ENCODE peak calls at places on chromosome 2, in six cellular contexts. Q is HFFc6; L is body of pancreas; J is GM23338; B is AG04450; V is CD8-positive, alpha-beta T cell. H is an unnamed sample.

GRCh38 chr2:110114007-110114591 is 1.5 kb downstream of the MALL start:
- DNase-seq in V (no peak), B (no peak), L (peak; percentile 38), Q (peak; percentile 37), J (peak; percentile 4), H (no peak)

GRCh38 chr2:78780321-78780720 is 245.2 kb upstream of the REG3G start:
- DNase-seq in Q (no peak), L (peak; percentile 27), B (no peak), V (no peak), J (no peak), H (no peak)

GRCh38 chr2:62227386-62228075 is 31.6 kb downstream of the B3GNT2 start:
- DNase-seq in J (no peak), Q (no peak), L (no peak), V (no peak), B (no peak), H (no peak)

GRCh38 chr2:58571181-58571852 is 330.2 kb upstream of the FANCL start:
- DNase-seq in Q (peak; percentile 47), J (peak; percentile 92), B (peak; percentile 23), L (peak; percentile 53), V (no peak), H (peak; percentile 9)

GRCh38 chr2:134070281-134070731 is 183.6 kb upstream of the MGAT5 start:
- DNase-seq in V (no peak), B (no peak), Q (peak; percentile 45), J (no peak), L (no peak), H (no peak)

GRCh38 chr2:10469955-10470568 is 21.9 kb upstream of the ODC1 start:
- DNase-seq in L (no peak), Q (no peak), B (no peak), J (no peak), V (no peak), H (no peak)

GRCh38 chr2:211144078-211144477 is 587.7 kb downstream of the CPS1 start:
- DNase-seq in J (no peak), V (no peak), Q (peak; percentile 5), L (no peak), B (no peak), H (no peak)

GRCh38 chr2:231212329-231212845 is 14.0 kb downstream of the ARMC9 start:
- DNase-seq in Q (peak; percentile 46), V (no peak), B (no peak), L (no peak), J (no peak), H (no peak)

GRCh38 chr2:149068996-149069888 is 30.7 kb downstream of the LYPD6B start:
- DNase-seq in L (no peak), B (peak; percentile 29), Q (peak; percentile 98), V (no peak), J (no peak), H (peak; percentile 78)

GRCh38 chr2:157075924-157076323 is 181.6 kb upstream of the GALNT5 start:
- DNase-seq in B (no peak), L (no peak), V (no peak), Q (no peak), J (no peak), H (no peak)

GRCh38 chr2:74845217-74845751 is 11.4 kb downstream of the HK2 start:
- DNase-seq in J (peak; percentile 58), L (peak; percentile 89), Q (peak; percentile 91), B (peak; percentile 61), V (peak; percentile 23), H (peak; percentile 52)

GRCh38 chr2:60354713-60355112 is 198.7 kb downstream of the BCL11A start:
- DNase-seq in J (no peak), Q (no peak), B (no peak), V (no peak), L (no peak), H (no peak)

GRCh38 chr2:9237831-9238230 is 31.2 kb downstream of the ASAP2 start:
- DNase-seq in J (no peak), V (no peak), Q (no peak), L (no peak), B (no peak), H (no peak)

GRCh38 chr2:53437371-53437770 is 330.2 kb upstream of the CHAC2 start:
- DNase-seq in Q (peak; percentile 27), J (no peak), B (no peak), V (no peak), L (no peak), H (no peak)

GRCh38 chr2:42424033-42424432 is 63.0 kb upstream of the COX7A2L start:
- DNase-seq in Q (no peak), L (no peak), B (peak; percentile 47), V (no peak), J (no peak), H (no peak)

GRCh38 chr2:178553047-178553446 is 72.8 kb downstream of the PLEKHA3 start:
- DNase-seq in V (no peak), Q (peak; percentile 79), B (peak; percentile 41), J (no peak), L (no peak), H (peak; percentile 82)

GRCh38 chr2:17515652-17516051 is 2.6 kb downstream of the RAD51AP2 start:
- DNase-seq in J (no peak), L (no peak), B (no peak), Q (no peak), V (no peak), H (no peak)

GRCh38 chr2:60834270-60834717 is 47.1 kb upstream of the REL start:
- DNase-seq in J (peak; percentile 19), B (no peak), L (no peak), Q (no peak), V (no peak), H (no peak)

GRCh38 chr2:65350714-65351113 is 81.7 kb downstream of the SPRED2 start:
- DNase-seq in L (no peak), J (peak; percentile 76), B (no peak), V (no peak), Q (no peak), H (no peak)

GRCh38 chr2:63047534-63048281 is 2.9 kb upstream of the OTX1 start:
- DNase-seq in L (no peak), Q (no peak), B (no peak), J (peak; percentile 72), V (no peak), H (no peak)

GRCh38 chr2:73716518-73717250 is 20.5 kb downstream of the TPRKB start:
- DNase-seq in J (no peak), B (peak; percentile 1), Q (no peak), L (no peak), V (no peak), H (peak; percentile 1)

GRCh38 chr2:172305066-172305465 is 122.3 kb upstream of the ITGA6 start:
- DNase-seq in V (no peak), Q (no peak), J (no peak), B (no peak), L (no peak), H (no peak)

GRCh38 chr2:237000481-237000880 is 85.2 kb upstream of the COPS8 start:
- DNase-seq in B (no peak), V (no peak), J (no peak), L (no peak), Q (no peak), H (no peak)

GRCh38 chr2:205694256-205694655 is 12.0 kb downstream of the NRP2 start:
- DNase-seq in Q (no peak), B (no peak), L (no peak), J (no peak), V (no peak), H (no peak)

GRCh38 chr2:112118148-112118547 is 20.0 kb upstream of the FBLN7 start:
- DNase-seq in V (no peak), B (no peak), J (peak; percentile 37), L (no peak), Q (no peak), H (no peak)
- TF ChIP-seq CTCF in V (no peak), B (peak; percentile 26), J (peak; percentile 3), L (no peak), Q (peak; percentile 36), H (no peak)

GRCh38 chr2:129611456-129611855 is 368.0 kb upstream of the RAB6C start:
- DNase-seq in J (no peak), L (no peak), B (no peak), V (no peak), Q (no peak), H (no peak)

GRCh38 chr2:129609224-129609623 is 370.2 kb upstream of the RAB6C start:
- DNase-seq in Q (no peak), J (no peak), V (no peak), B (no peak), L (no peak), H (no peak)

GRCh38 chr2:129604560-129604959 is 374.9 kb upstream of the RAB6C start:
- DNase-seq in J (no peak), V (no peak), Q (no peak), L (no peak), B (no peak), H (no peak)

GRCh38 chr2:129605654-129606053 is 373.8 kb upstream of the RAB6C start:
- DNase-seq in Q (no peak), V (no peak), B (no peak), J (no peak), L (no peak), H (no peak)

DNA sequence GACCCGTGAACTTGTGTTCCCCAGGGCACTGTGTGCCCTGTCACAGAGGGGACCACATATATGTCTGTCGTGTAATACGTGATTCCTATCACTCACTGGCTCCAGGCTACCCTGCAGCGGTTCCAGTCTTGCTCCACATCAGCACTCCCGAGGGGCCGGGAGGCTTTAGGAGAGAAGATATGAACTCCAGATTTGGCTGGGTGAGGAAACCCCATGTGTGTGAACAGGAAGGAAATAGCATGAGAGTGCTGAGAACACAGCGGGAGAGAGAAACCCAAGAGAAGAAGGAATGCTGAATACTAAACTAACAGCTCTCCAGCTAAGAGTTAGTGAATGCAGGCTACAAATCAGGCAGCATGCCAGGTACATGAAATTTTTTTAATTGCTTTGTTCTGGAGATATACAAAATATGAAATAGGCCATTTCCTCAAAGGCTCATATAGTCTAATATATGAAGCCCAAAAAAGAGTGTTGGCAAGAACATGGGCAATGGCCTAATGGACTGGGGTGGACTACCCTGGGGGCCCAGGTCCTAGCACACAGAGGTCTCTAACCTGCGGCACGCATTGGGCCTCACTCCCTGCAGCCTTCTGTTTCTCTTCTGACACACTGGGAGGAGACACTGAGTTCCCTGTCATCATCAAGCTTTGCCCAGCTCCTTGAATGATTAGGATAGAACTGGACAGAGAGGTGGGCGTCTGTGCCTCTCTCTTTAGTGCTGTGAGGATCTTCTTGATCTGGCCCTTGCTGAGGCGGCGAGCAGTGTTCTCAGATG is 372.8 kb upstream of the RAB6C start:
- DNase-seq in B (no peak), Q (no peak), J (peak; percentile 17), L (no peak), V (no peak), H (no peak)
- TF ChIP-seq CTCF in B (no peak), Q (no peak), J (no peak), L (no peak), V (no peak), H (no peak)

GRCh38 chr2:55014962-55015939 is 35.0 kb downstream of the RTN4 start:
- DNase-seq in B (peak; percentile 21), V (no peak), Q (peak; percentile 73), J (peak; percentile 66), L (peak; percentile 75), H (no peak)
- TF ChIP-seq CTCF in B (peak; percentile 61), V (peak; percentile 59), Q (peak; percentile 83), J (peak; percentile 79), L (peak; percentile 95), H (peak; percentile 58)

DNA sequence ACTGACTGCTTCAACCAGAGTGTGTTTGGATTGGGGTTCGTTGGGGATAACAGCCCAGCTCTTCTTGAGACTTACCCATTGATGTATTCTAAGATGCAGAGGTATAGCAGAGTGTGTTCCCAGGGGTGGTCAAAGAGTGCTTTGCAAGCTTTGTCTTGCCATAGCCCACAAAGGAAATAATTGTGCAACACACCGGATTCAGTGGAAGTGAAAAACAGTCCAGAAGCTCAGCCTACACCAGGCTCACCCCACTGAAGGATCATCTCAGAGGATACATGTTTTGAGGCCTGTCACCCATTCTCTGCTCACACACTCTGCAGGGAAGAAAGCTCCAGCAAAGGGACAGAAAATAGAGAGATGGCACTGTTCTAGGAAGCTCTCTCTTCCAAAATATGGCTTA is 9.6 kb downstream of the CACNB4 start:
- DNase-seq in L (no peak), J (no peak), Q (no peak), B (no peak), V (no peak), H (no peak)
- TF ChIP-seq CTCF in L (no peak), J (no peak), Q (no peak), B (no peak), V (no peak), H (no peak)

H was measured in AG04449.